ENCODE peak calls at places on chromosome 14, in eight cellular contexts. One of them, this sample, is unnamed.

GRCh38 chr14:21069388-21070082 is 569 bp upstream of the ARHGEF40 start:
- DNase-seq in AG04450: no peak
- DNase-seq in pancreas: peak; percentile 61
- DNase-seq in GM23338: peak; percentile 91
- DNase-seq in AG10803: peak; percentile 37
- DNase-seq in cardiac muscle cell: peak; percentile 71
- DNase-seq in mammary epithelial cell: no peak
- DNase-seq in body of pancreas: peak; percentile 65
- DNase-seq in this sample: peak; percentile 21

GRCh38 chr14:54776361-54777001 is 126.1 kb downstream of the GCH1 start:
- DNase-seq in AG04450: peak; percentile 15
- DNase-seq in pancreas: no peak
- DNase-seq in GM23338: no peak
- DNase-seq in AG10803: peak; percentile 79
- DNase-seq in cardiac muscle cell: peak; percentile 59
- DNase-seq in mammary epithelial cell: peak; percentile 63
- DNase-seq in body of pancreas: peak; percentile 46
- DNase-seq in this sample: peak; percentile 52

GRCh38 chr14:94447986-94448808 is 4.4 kb downstream of the SERPINA11 start:
- DNase-seq in AG04450: no peak
- DNase-seq in pancreas: no peak
- DNase-seq in GM23338: no peak
- DNase-seq in AG10803: no peak
- DNase-seq in cardiac muscle cell: no peak
- DNase-seq in mammary epithelial cell: peak; percentile 41
- DNase-seq in body of pancreas: peak; percentile 26
- DNase-seq in this sample: no peak

GRCh38 chr14:77359626-77360025 is 17.3 kb downstream of the TMED8 start:
- DNase-seq in AG04450: no peak
- DNase-seq in pancreas: no peak
- DNase-seq in GM23338: no peak
- DNase-seq in AG10803: peak; percentile 5
- DNase-seq in cardiac muscle cell: no peak
- DNase-seq in mammary epithelial cell: no peak
- DNase-seq in body of pancreas: no peak
- DNase-seq in this sample: no peak

GRCh38 chr14:106277503-106277902 is 751.1 kb downstream of the TMEM121 start:
- DNase-seq in AG04450: no peak
- DNase-seq in pancreas: no peak
- DNase-seq in GM23338: no peak
- DNase-seq in AG10803: no peak
- DNase-seq in cardiac muscle cell: no peak
- DNase-seq in mammary epithelial cell: no peak
- DNase-seq in body of pancreas: no peak
- DNase-seq in this sample: no peak

GRCh38 chr14:76919811-76920571 is 93.8 kb downstream of the LRRC74A start:
- DNase-seq in AG04450: peak; percentile 59
- DNase-seq in pancreas: peak; percentile 62
- DNase-seq in GM23338: peak; percentile 67
- DNase-seq in AG10803: peak; percentile 87
- DNase-seq in cardiac muscle cell: peak; percentile 95
- DNase-seq in mammary epithelial cell: peak; percentile 27
- DNase-seq in body of pancreas: peak; percentile 83
- DNase-seq in this sample: peak; percentile 86

GRCh38 chr14:38211258-38211735 is 3.6 kb downstream of the SSTR1 start:
- DNase-seq in AG04450: no peak
- DNase-seq in pancreas: no peak
- DNase-seq in GM23338: peak; percentile 59
- DNase-seq in AG10803: no peak
- DNase-seq in cardiac muscle cell: peak; percentile 8
- DNase-seq in mammary epithelial cell: no peak
- DNase-seq in body of pancreas: no peak
- DNase-seq in this sample: no peak

GRCh38 chr14:89926709-89927108 is 27.8 kb downstream of the EFCAB11 start:
- DNase-seq in AG04450: no peak
- DNase-seq in pancreas: no peak
- DNase-seq in GM23338: no peak
- DNase-seq in AG10803: peak; percentile 33
- DNase-seq in cardiac muscle cell: peak; percentile 59
- DNase-seq in mammary epithelial cell: peak; percentile 40
- DNase-seq in body of pancreas: no peak
- DNase-seq in this sample: peak; percentile 82

GRCh38 chr14:104743461-104744380 is 9.2 kb upstream of the SIVA1 start:
- DNase-seq in AG04450: no peak
- DNase-seq in pancreas: peak; percentile 13
- DNase-seq in GM23338: no peak
- DNase-seq in AG10803: peak; percentile 46
- DNase-seq in cardiac muscle cell: no peak
- DNase-seq in mammary epithelial cell: no peak
- DNase-seq in body of pancreas: no peak
- DNase-seq in this sample: no peak

GRCh38 chr14:55297611-55298323 is 26.5 kb downstream of the FBXO34 start:
- DNase-seq in AG04450: no peak
- DNase-seq in pancreas: no peak
- DNase-seq in GM23338: peak; percentile 27
- DNase-seq in AG10803: no peak
- DNase-seq in cardiac muscle cell: no peak
- DNase-seq in mammary epithelial cell: peak; percentile 67
- DNase-seq in body of pancreas: peak; percentile 70
- DNase-seq in this sample: no peak

GRCh38 chr14:100747736-100748135 is 21.0 kb downstream of the DLK1 start:
- DNase-seq in AG04450: no peak
- DNase-seq in pancreas: no peak
- DNase-seq in GM23338: no peak
- DNase-seq in AG10803: no peak
- DNase-seq in cardiac muscle cell: no peak
- DNase-seq in mammary epithelial cell: no peak
- DNase-seq in body of pancreas: no peak
- DNase-seq in this sample: no peak

GRCh38 chr14:67436006-67436866 is 24.3 kb upstream of the PLEK2 start:
- DNase-seq in AG04450: no peak
- DNase-seq in pancreas: no peak
- DNase-seq in GM23338: peak; percentile 58
- DNase-seq in AG10803: no peak
- DNase-seq in cardiac muscle cell: no peak
- DNase-seq in mammary epithelial cell: no peak
- DNase-seq in body of pancreas: peak; percentile 45
- DNase-seq in this sample: no peak

GRCh38 chr14:58082491-58083098 is 69.4 kb downstream of the ARMH4 start:
- DNase-seq in AG04450: peak; percentile 47
- DNase-seq in pancreas: no peak
- DNase-seq in GM23338: no peak
- DNase-seq in AG10803: peak; percentile 87
- DNase-seq in cardiac muscle cell: peak; percentile 84
- DNase-seq in mammary epithelial cell: peak; percentile 86
- DNase-seq in body of pancreas: peak; percentile 13
- DNase-seq in this sample: peak; percentile 93

GRCh38 chr14:28777773-28778606 is 11.4 kb downstream of the FOXG1 start:
- DNase-seq in AG04450: no peak
- DNase-seq in pancreas: no peak
- DNase-seq in GM23338: peak; percentile 83
- DNase-seq in AG10803: no peak
- DNase-seq in cardiac muscle cell: no peak
- DNase-seq in mammary epithelial cell: no peak
- DNase-seq in body of pancreas: no peak
- DNase-seq in this sample: no peak

GRCh38 chr14:103194256-103195045 is 71.2 kb downstream of the TNFAIP2 start:
- DNase-seq in AG04450: peak; percentile 26
- DNase-seq in pancreas: no peak
- DNase-seq in GM23338: no peak
- DNase-seq in AG10803: peak; percentile 89
- DNase-seq in cardiac muscle cell: peak; percentile 85
- DNase-seq in mammary epithelial cell: peak; percentile 48
- DNase-seq in body of pancreas: no peak
- DNase-seq in this sample: peak; percentile 82

GRCh38 chr14:106024983-106025604 is 498.7 kb downstream of the TMEM121 start:
- DNase-seq in AG04450: no peak
- DNase-seq in pancreas: no peak
- DNase-seq in GM23338: no peak
- DNase-seq in AG10803: no peak
- DNase-seq in cardiac muscle cell: no peak
- DNase-seq in mammary epithelial cell: no peak
- DNase-seq in body of pancreas: no peak
- DNase-seq in this sample: no peak

GRCh38 chr14:51219473-51220448 is 20.3 kb upstream of the TMX1 start:
- DNase-seq in AG04450: no peak
- DNase-seq in pancreas: no peak
- DNase-seq in GM23338: peak; percentile 57
- DNase-seq in AG10803: peak; percentile 52
- DNase-seq in cardiac muscle cell: peak; percentile 65
- DNase-seq in mammary epithelial cell: no peak
- DNase-seq in body of pancreas: peak; percentile 15
- DNase-seq in this sample: peak; percentile 76

GRCh38 chr14:33369972-33370371 is 431.3 kb downstream of the NPAS3 start:
- DNase-seq in AG04450: no peak
- DNase-seq in pancreas: no peak
- DNase-seq in GM23338: no peak
- DNase-seq in AG10803: no peak
- DNase-seq in cardiac muscle cell: no peak
- DNase-seq in mammary epithelial cell: no peak
- DNase-seq in body of pancreas: no peak
- DNase-seq in this sample: no peak

GRCh38 chr14:64540208-64541202 is at the start of gene HSPA2:
- DNase-seq in AG04450: peak; percentile 99
- DNase-seq in pancreas: peak; percentile 100
- DNase-seq in GM23338: peak; percentile 100
- DNase-seq in AG10803: peak; percentile 99
- DNase-seq in cardiac muscle cell: peak; percentile 100
- DNase-seq in mammary epithelial cell: peak; percentile 100
- DNase-seq in body of pancreas: peak; percentile 100
- DNase-seq in this sample: peak; percentile 100

GRCh38 chr14:64542839-64543207 is 2.3 kb downstream of the HSPA2 start:
- DNase-seq in AG04450: no peak
- DNase-seq in pancreas: no peak
- DNase-seq in GM23338: no peak
- DNase-seq in AG10803: no peak
- DNase-seq in cardiac muscle cell: no peak
- DNase-seq in mammary epithelial cell: no peak
- DNase-seq in body of pancreas: no peak
- DNase-seq in this sample: no peak

GRCh38 chr14:64541261-64541970 is 875 bp downstream of the HSPA2 start:
- DNase-seq in AG04450: no peak
- DNase-seq in pancreas: peak; percentile 60
- DNase-seq in GM23338: peak; percentile 66
- DNase-seq in AG10803: peak; percentile 34
- DNase-seq in cardiac muscle cell: no peak
- DNase-seq in mammary epithelial cell: no peak
- DNase-seq in body of pancreas: peak; percentile 25
- DNase-seq in this sample: peak; percentile 21

GRCh38 chr14:64544607-64545312 is 4.2 kb downstream of the HSPA2 start:
- DNase-seq in AG04450: no peak
- DNase-seq in pancreas: no peak
- DNase-seq in GM23338: peak; percentile 82
- DNase-seq in AG10803: no peak
- DNase-seq in cardiac muscle cell: no peak
- DNase-seq in mammary epithelial cell: no peak
- DNase-seq in body of pancreas: no peak
- DNase-seq in this sample: no peak

GRCh38 chr14:64541971-64542838 is 1.7 kb downstream of the HSPA2 start:
- DNase-seq in AG04450: no peak
- DNase-seq in pancreas: peak; percentile 28
- DNase-seq in GM23338: peak; percentile 60
- DNase-seq in AG10803: no peak
- DNase-seq in cardiac muscle cell: no peak
- DNase-seq in mammary epithelial cell: no peak
- DNase-seq in body of pancreas: peak; percentile 29
- DNase-seq in this sample: no peak
- H3K4me3 ChIP-seq in AG04450: peak overlapping the region; percentile 62
- H3K4me3 ChIP-seq in pancreas: peak overlapping the region; percentile 22
- H3K4me3 ChIP-seq in GM23338: peak overlapping the region; percentile 54
- H3K4me3 ChIP-seq in AG10803: peak overlapping the region; percentile 78
- H3K4me3 ChIP-seq in cardiac muscle cell: no peak overlapping the region
- H3K4me3 ChIP-seq in mammary epithelial cell: no peak overlapping the region
- H3K4me3 ChIP-seq in body of pancreas: peak overlapping the region; percentile 9
- H3K4me3 ChIP-seq in this sample: peak overlapping the region; percentile 46

DNA sequence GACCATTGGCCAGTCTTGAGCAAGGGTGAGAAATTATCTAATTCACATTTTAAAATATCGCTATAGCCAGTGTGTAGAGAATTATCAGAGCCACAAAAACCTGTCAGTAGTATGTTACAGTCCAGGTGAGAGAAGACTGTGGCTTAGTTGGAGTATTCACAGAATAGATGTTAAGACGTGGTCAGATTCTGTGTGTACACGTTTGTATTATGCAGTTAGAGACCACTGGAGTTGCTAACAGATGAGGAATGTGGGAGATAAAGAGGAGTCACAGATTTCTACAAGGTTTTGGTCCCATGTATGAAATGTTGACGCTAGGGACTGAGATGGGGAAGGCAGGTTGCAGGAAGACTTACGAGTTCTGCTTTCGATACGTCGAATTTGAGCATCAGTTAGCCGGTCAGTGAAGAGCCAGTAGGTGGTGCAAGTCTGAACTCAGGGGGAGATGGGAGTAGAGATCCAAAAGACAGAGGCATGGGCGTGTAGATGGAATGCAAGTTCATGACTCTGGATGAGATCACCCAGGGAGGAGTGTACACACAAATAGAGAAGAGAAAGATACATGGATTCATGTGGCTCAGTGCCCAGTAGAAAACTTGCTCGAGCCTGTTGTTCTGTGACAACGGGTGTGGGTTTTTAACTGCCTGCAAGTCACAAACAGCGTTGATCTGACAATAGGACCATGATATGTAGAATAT is 114.8 kb upstream of the FLRT2 start:
- DNase-seq in AG04450: peak; percentile 63
- DNase-seq in pancreas: no peak
- DNase-seq in GM23338: peak; percentile 61
- DNase-seq in AG10803: peak; percentile 92
- DNase-seq in cardiac muscle cell: peak; percentile 96
- DNase-seq in mammary epithelial cell: peak; percentile 99
- DNase-seq in body of pancreas: peak; percentile 72
- DNase-seq in this sample: peak; percentile 99
- TF ChIP-seq CTCF in AG04450: peak; percentile 49
- TF ChIP-seq CTCF in pancreas: no peak
- TF ChIP-seq CTCF in GM23338: peak; percentile 57
- TF ChIP-seq CTCF in AG10803: peak; percentile 61
- TF ChIP-seq CTCF in cardiac muscle cell: peak; percentile 63
- TF ChIP-seq CTCF in mammary epithelial cell: peak; percentile 67
- TF ChIP-seq CTCF in body of pancreas: peak; percentile 48
- TF ChIP-seq CTCF in this sample: peak; percentile 78

GRCh38 chr14:52277552-52277951 is 10.1 kb downstream of the PTGDR start:
- DNase-seq in AG04450: no peak
- DNase-seq in pancreas: no peak
- DNase-seq in GM23338: no peak
- DNase-seq in AG10803: no peak
- DNase-seq in cardiac muscle cell: no peak
- DNase-seq in mammary epithelial cell: peak; percentile 81
- DNase-seq in body of pancreas: no peak
- DNase-seq in this sample: no peak
- H3K4me3 ChIP-seq in AG04450: no peak overlapping the region
- H3K4me3 ChIP-seq in pancreas: no peak overlapping the region
- H3K4me3 ChIP-seq in GM23338: no peak overlapping the region
- H3K4me3 ChIP-seq in AG10803: no peak overlapping the region
- H3K4me3 ChIP-seq in cardiac muscle cell: no peak overlapping the region
- H3K4me3 ChIP-seq in mammary epithelial cell: no peak overlapping the region
- H3K4me3 ChIP-seq in body of pancreas: no peak overlapping the region
- H3K4me3 ChIP-seq in this sample: no peak overlapping the region

GRCh38 chr14:75591331-75591946 is 13.0 kb downstream of the FLVCR2 start:
- DNase-seq in AG04450: no peak
- DNase-seq in pancreas: no peak
- DNase-seq in GM23338: peak; percentile 33
- DNase-seq in AG10803: no peak
- DNase-seq in cardiac muscle cell: no peak
- DNase-seq in mammary epithelial cell: no peak
- DNase-seq in body of pancreas: no peak
- DNase-seq in this sample: no peak
- TF ChIP-seq CTCF in AG04450: no peak
- TF ChIP-seq CTCF in pancreas: no peak
- TF ChIP-seq CTCF in GM23338: peak; percentile 39
- TF ChIP-seq CTCF in AG10803: no peak
- TF ChIP-seq CTCF in cardiac muscle cell: peak; percentile 5
- TF ChIP-seq CTCF in mammary epithelial cell: no peak
- TF ChIP-seq CTCF in body of pancreas: no peak
- TF ChIP-seq CTCF in this sample: peak; percentile 32

This sample was measured in choroid plexus epithelial cell.